ENCODE peak calls at places on chromosomes 4 and X, in six cellular contexts. A is naive thymus-derived CD8-positive, alpha-beta T cell; H is IMR-90; V is CD8-positive, alpha-beta memory T cell; E is keratinocyte; J is NCI-H524. G is an unnamed sample.

GRCh38 chrX:17405225-17405969 is 30.4 kb downstream of the NHS start:
- DNase-seq in A (no peak), H (peak; percentile 53), V (no peak), E (peak; percentile 96), J (no peak), G (no peak)

GRCh38 chr4:6696611-6697010 is 2.9 kb downstream of the S100P start:
- DNase-seq in A (no peak), H (no peak), V (no peak), E (no peak), J (no peak), G (no peak)

GRCh38 chr4:29734785-29735184 is 985.4 kb upstream of the PCDH7 start:
- DNase-seq in A (no peak), H (no peak), V (no peak), E (no peak), J (no peak), G (no peak)

GRCh38 chr4:4446434-4446833 is 59.5 kb downstream of the NSG1 start:
- DNase-seq in A (no peak), H (peak; percentile 55), V (no peak), E (no peak), J (no peak), G (no peak)

GRCh38 chr4:147714575-147715401 is 17.1 kb upstream of the ARHGAP10 start:
- DNase-seq in A (no peak), H (peak; percentile 90), V (no peak), E (no peak), J (no peak), G (no peak)

GRCh38 chr4:21949073-21949457 is 493 bp upstream of the KCNIP4 start:
- DNase-seq in A (no peak), H (no peak), V (no peak), E (no peak), J (peak; percentile 54), G (no peak)

GRCh38 chr4:98527528-98527927 is 130.9 kb downstream of the TSPAN5 start:
- DNase-seq in A (no peak), H (peak; percentile 17), V (no peak), E (no peak), J (no peak), G (no peak)

GRCh38 chr4:153649572-153649991 is 34.5 kb upstream of the TLR2 start:
- DNase-seq in A (no peak), H (peak; percentile 42), V (no peak), E (no peak), J (peak; percentile 24), G (no peak)

GRCh38 chrX:64230123-64230970 is at the start of gene ASB12:
- DNase-seq in A (no peak), H (no peak), V (no peak), E (no peak), J (no peak), G (no peak)

GRCh38 chrX:27598312-27598711 is 8.2 kb downstream of the DCAF8L2 start:
- DNase-seq in A (no peak), H (no peak), V (no peak), E (no peak), J (no peak), G (no peak)

GRCh38 chrX:9995855-9996339 is 28.7 kb downstream of the CLDN34 start:
- DNase-seq in A (peak; percentile 68), H (peak; percentile 79), V (peak; percentile 83), E (peak; percentile 5), J (peak; percentile 75), G (peak; percentile 68)

GRCh38 chr4:1191621-1192020 is 19.2 kb upstream of the SPON2 start:
- DNase-seq in A (peak; percentile 15), H (no peak), V (no peak), E (no peak), J (no peak), G (no peak)

GRCh38 chr4:158850800-158851644 is 82.2 kb downstream of the FNIP2 start:
- DNase-seq in A (no peak), H (peak; percentile 44), V (no peak), E (no peak), J (peak; percentile 17), G (peak; percentile 30)

GRCh38 chr4:159382875-159383568 is 280.1 kb downstream of the RAPGEF2 start:
- DNase-seq in A (no peak), H (no peak), V (no peak), E (no peak), J (no peak), G (no peak)

GRCh38 chr4:168699224-168699878 is 202.5 kb downstream of the PALLD start:
- DNase-seq in A (no peak), H (no peak), V (no peak), E (no peak), J (no peak), G (no peak)

GRCh38 chrX:140709421-140709846 is at the start of gene LINC00632:
- DNase-seq in A (no peak), H (no peak), V (no peak), E (no peak), J (peak; percentile 77), G (no peak)

GRCh38 chr4:6362896-6363295 is 93.2 kb downstream of the WFS1 start:
- DNase-seq in A (no peak), H (peak; percentile 27), V (no peak), E (no peak), J (no peak), G (no peak)

GRCh38 chr4:19575959-19576358 is 675.7 kb upstream of the SLIT2 start:
- DNase-seq in A (no peak), H (no peak), V (no peak), E (no peak), J (no peak), G (no peak)

GRCh38 chr4:76087007-76087769 is 12.7 kb downstream of the ART3 start:
- DNase-seq in A (no peak), H (peak; percentile 61), V (no peak), E (no peak), J (peak; percentile 61), G (no peak)

GRCh38 chr4:119729815-119730643 is 101.4 kb upstream of the PDE5A start:
- DNase-seq in A (no peak), H (peak; percentile 98), V (no peak), E (no peak), J (no peak), G (no peak)

GRCh38 chrX:6149231-6149870 is 79.3 kb downstream of the NLGN4X start:
- DNase-seq in A (no peak), H (no peak), V (no peak), E (no peak), J (peak; percentile 92), G (no peak)